ENCODE peak calls at places on chromosome 7, in six cellular contexts. Q is stimulated activated CD8-positive, alpha-beta memory T cell treated with anti-CD3 and anti-CD28 coated beads, Interleukin-12 subunit alpha, Interleukin-12 subunit beta, amount 100 ng/mL, for 1 hour; N is NCI-H2081; O is anterior cingulate cortex; B is HepG2; F is NCI-H748 treated with DMSO at 0.1 percent for 48 hours. V is an unnamed sample.
A peak's percentile ranks its signal among the peaks of the same experiment; 100 is the strongest.

GRCh38 chr7:94907420-94908203 is at the start of gene PPP1R9A:
- DNase-seq in Q (no peak), N (peak; percentile 44), O (peak; percentile 41), B (peak; percentile 63), F (peak; percentile 31), V (peak; percentile 4)

GRCh38 chr7:101386177-101386557 is 23.5 kb downstream of the COL26A1 start:
- DNase-seq in Q (no peak), N (no peak), O (no peak), B (no peak), F (no peak), V (no peak)

GRCh38 chr7:28409716-28410627 is 2.3 kb upstream of the CREB5 start:
- DNase-seq in Q (no peak), N (no peak), O (no peak), B (no peak), F (no peak), V (peak; percentile 49)

GRCh38 chr7:47783456-47784240 is 164.6 kb downstream of the PKD1L1 start:
- DNase-seq in Q (no peak), N (no peak), O (no peak), B (peak; percentile 61), F (no peak), V (peak; percentile 96)

GRCh38 chr7:142868881-142869415 is 14.1 kb downstream of the EPHB6 start:
- DNase-seq in Q (no peak), N (no peak), O (no peak), B (no peak), F (no peak), V (no peak)

GRCh38 chr7:112510032-112510742 is 29.4 kb downstream of the LSMEM1 start:
- DNase-seq in Q (no peak), N (no peak), O (peak; percentile 37), B (no peak), F (no peak), V (peak; percentile 66)

GRCh38 chr7:33447980-33448379 is 318.6 kb downstream of the BBS9 start:
- DNase-seq in Q (no peak), N (no peak), O (peak; percentile 30), B (no peak), F (no peak), V (peak; percentile 35)

GRCh38 chr7:107427462-107427861 is 42.4 kb upstream of the GPR22 start:
- DNase-seq in Q (no peak), N (no peak), O (no peak), B (no peak), F (no peak), V (no peak)

GRCh38 chr7:28903779-28904538 is 54.2 kb downstream of the TRIL start:
- DNase-seq in Q (no peak), N (no peak), O (no peak), B (no peak), F (peak; percentile 55), V (no peak)

GRCh38 chr7:80923211-80923612 is 4.4 kb upstream of the SEMA3C start:
- DNase-seq in Q (no peak), N (peak; percentile 25), O (no peak), B (no peak), F (peak; percentile 57), V (no peak)